ENCODE peak calls at places on chromosomes 4 and X, in five cellular contexts. W, X, P, V and E are unnamed samples.

GRCh38 chr4:39357002-39357401 is 9.2 kb downstream of the RFC1 start:
- DNase-seq in V (no peak), W (no peak), X (no peak), P (no peak), E (no peak)

GRCh38 chr4:13704761-13705160 is 77.2 kb upstream of the BOD1L1 start:
- DNase-seq in X (no peak), P (no peak), V (no peak), W (peak), E (no peak)

GRCh38 chr4:1417522-1418390 is 11.5 kb upstream of the NKX1-1 start:
- DNase-seq in P (no peak), X (no peak), V (peak), W (no peak), E (no peak)

GRCh38 chrX:22389544-22390243 is 117.0 kb downstream of the CBLL2 start:
- DNase-seq in P (no peak), W (peak), V (no peak), X (no peak), E (peak)

GRCh38 chrX:100296183-100296753 is 113.8 kb downstream of the PCDH19 start:
- DNase-seq in P (no peak), W (no peak), X (no peak), V (peak), E (no peak)

GRCh38 chr4:64271601-64272081 is 137.6 kb downstream of the TECRL start:
- DNase-seq in X (peak), W (peak), V (no peak), P (no peak), E (no peak)

GRCh38 chr4:972651-973424 is 531 bp downstream of the DGKQ start:
- DNase-seq in X (no peak), V (peak), P (peak), W (peak), E (no peak)

GRCh38 chr4:55635282-55635681 is 816 bp downstream of the NMU start:
- DNase-seq in X (peak), V (no peak), P (no peak), W (no peak), E (no peak)

GRCh38 chr4:8605289-8605688 is 12.7 kb downstream of the CPZ start:
- DNase-seq in X (no peak), P (no peak), W (no peak), V (peak), E (no peak)

GRCh38 chrX:2262679-2263055 is 238.1 kb downstream of the DHRSX start:
- DNase-seq in X (peak), P (no peak), W (no peak), V (no peak), E (no peak)

GRCh38 chr4:128353791-128354190 is 66.2 kb upstream of the PGRMC2 start:
- DNase-seq in X (no peak), W (no peak), P (no peak), V (no peak), E (no peak)

GRCh38 chrX:65871671-65872311 is 168.1 kb downstream of the VSIG4 start:
- DNase-seq in X (no peak), V (no peak), W (peak), P (peak), E (peak)

GRCh38 chrX:151790421-151791160 is 56.0 kb downstream of the CNGA2 start:
- DNase-seq in X (no peak), W (no peak), P (no peak), V (no peak), E (no peak)

GRCh38 chr4:107453987-107454386 is 266.0 kb downstream of the PAPSS1 start:
- DNase-seq in W (no peak), X (no peak), V (no peak), P (no peak), E (no peak)

GRCh38 chr4:121091941-121092340 is 19.6 kb upstream of the NDNF start:
- DNase-seq in P (no peak), X (no peak), W (no peak), V (no peak), E (no peak)

GRCh38 chr4:153122855-153123254 is 81.4 kb upstream of the TRIM2 start:
- DNase-seq in W (no peak), X (no peak), V (no peak), P (no peak), E (no peak)

GRCh38 chr4:7941111-7942018 is 1.7 kb upstream of the AFAP1 start:
- DNase-seq in V (no peak), W (no peak), X (no peak), P (no peak), E (no peak)

GRCh38 chrX:19865567-19866363 is 21.6 kb downstream of the SH3KBP1 start:
- DNase-seq in V (no peak), X (no peak), W (no peak), P (no peak), E (no peak)

GRCh38 chr4:176622251-176622968 is 170.3 kb downstream of the VEGFC start:
- DNase-seq in P (no peak), X (no peak), V (no peak), W (no peak), E (no peak)

GRCh38 chrX:153829549-153829798 is 870 bp downstream of the PDZD4 start:
- DNase-seq in W (no peak), X (no peak), V (no peak), P (no peak), E (no peak)

GRCh38 chr4:168304744-168305459 is 13.7 kb downstream of the DDX60 start:
- DNase-seq in W (peak), V (no peak), X (no peak), P (no peak), E (peak)

GRCh38 chr4:26055855-26056254 is 141.8 kb downstream of the SMIM20 start:
- DNase-seq in X (no peak), V (no peak), W (no peak), P (no peak), E (no peak)

GRCh38 chr4:164799410-164799809 is 45.5 kb downstream of the SMIM31 start:
- DNase-seq in W (no peak), V (no peak), X (no peak), P (no peak), E (no peak)

GRCh38 chr4:114599231-114600065 is 841 bp downstream of the UGT8 start:
- DNase-seq in P (peak), V (peak), W (peak), X (peak), E (no peak)

GRCh38 chrX:632391-633042 is 1.9 kb downstream of the SHOX start:
- DNase-seq in W (no peak), V (no peak), X (no peak), P (no peak), E (no peak)

GRCh38 chrX:630922-631496 is 418 bp downstream of the SHOX start:
- DNase-seq in W (no peak), X (no peak), P (no peak), V (no peak), E (no peak)

GRCh38 chrX:633655-634305 is 3.2 kb downstream of the SHOX start:
- DNase-seq in V (no peak), W (no peak), X (no peak), P (no peak), E (no peak)

GRCh38 chrX:634306-634958 is 3.8 kb downstream of the SHOX start:
- DNase-seq in V (no peak), W (no peak), X (no peak), P (no peak), E (no peak)

DNA sequence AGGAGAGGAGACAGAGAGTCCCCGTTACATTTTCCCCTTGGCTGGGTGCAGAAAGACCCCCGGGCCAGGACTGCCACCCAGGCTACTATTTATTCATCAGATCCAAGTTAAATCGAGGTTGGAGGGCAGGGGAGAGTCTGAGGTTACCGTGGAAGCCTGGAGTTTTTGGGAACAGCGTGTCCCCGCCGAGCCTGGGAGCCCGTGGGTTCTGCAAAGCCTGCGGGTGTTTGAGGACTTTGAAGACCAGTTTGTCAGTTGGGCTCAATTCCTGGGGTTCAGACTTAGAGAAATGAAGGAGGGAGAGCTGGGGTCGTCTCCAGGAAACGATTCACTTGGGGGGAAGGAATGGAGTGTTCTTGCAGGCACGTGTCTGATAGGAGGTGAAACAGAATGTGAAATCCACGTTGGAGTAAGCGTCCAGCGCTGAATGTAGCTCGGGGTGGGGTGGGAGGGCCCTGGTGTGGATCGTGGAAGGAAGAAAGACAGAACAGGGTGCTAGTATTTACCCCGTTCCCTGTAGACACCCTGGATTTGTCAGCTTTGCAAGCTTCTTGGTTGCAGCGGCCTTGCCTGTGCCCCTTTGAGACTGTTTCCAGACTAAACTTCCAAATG is 2.6 kb downstream of the SHOX start:
- DNase-seq in W (no peak), P (no peak), X (no peak), V (no peak), E (no peak)
- H3K27ac ChIP-seq in W (no peak), P (no peak), X (no peak), V (no peak), E (no peak)

GRCh38 chr4:6917445-6918241 is 8.0 kb downstream of the TBC1D14 start:
- DNase-seq in W (no peak), P (peak), X (no peak), V (peak), E (no peak)

GRCh38 chr4:6914448-6914847 is 4.8 kb downstream of the TBC1D14 start:
- DNase-seq in X (no peak), V (no peak), W (no peak), P (no peak), E (no peak)

GRCh38 chr4:6915041-6916005 is 5.7 kb downstream of the TBC1D14 start:
- DNase-seq in V (no peak), W (no peak), X (no peak), P (no peak), E (no peak)

GRCh38 chr4:6916587-6917444 is 7.2 kb downstream of the TBC1D14 start:
- DNase-seq in V (peak), X (no peak), W (peak), P (peak), E (no peak)

GRCh38 chr4:6916069-6916586 is 6.5 kb downstream of the TBC1D14 start:
- DNase-seq in X (no peak), W (no peak), P (peak), V (no peak), E (no peak)
- H3K27ac ChIP-seq in X (no peak), W (no peak), P (peak), V (peak), E (no peak)

GRCh38 chr4:111736516-111736915 is 408.7 kb upstream of the FAM241A start:
- DNase-seq in W (no peak), P (no peak), V (no peak), X (peak), E (no peak)
- H3K27ac ChIP-seq in W (no peak), P (no peak), V (no peak), X (peak), E (no peak)

DNA sequence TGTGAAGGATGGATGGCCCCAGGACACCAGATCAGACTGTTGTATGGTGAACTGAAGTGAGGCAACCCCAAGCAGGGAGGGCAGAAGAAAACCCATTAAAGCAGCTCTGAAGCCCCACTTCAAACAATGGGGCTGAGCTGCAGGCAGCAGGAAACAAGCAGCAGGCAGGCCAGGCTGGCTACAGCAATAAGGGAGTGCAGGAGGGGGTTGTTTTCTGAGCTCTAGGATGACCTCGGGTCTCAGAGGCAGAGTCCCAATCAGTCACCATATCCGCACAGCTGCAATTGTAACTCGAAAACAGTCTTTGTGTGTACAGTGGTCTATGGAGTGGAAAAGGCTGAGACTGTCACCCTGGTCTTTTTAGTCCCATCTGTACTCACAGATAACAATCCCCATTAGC is 90.4 kb downstream of the COL4A6 start:
- DNase-seq in P (no peak), W (no peak), V (no peak), X (peak), E (no peak)
- H3K27ac ChIP-seq in P (no peak), W (no peak), V (no peak), X (no peak), E (no peak)

GRCh38 chr4:185142563-185142910 is 529 bp upstream of the SLC25A4 start:
- DNase-seq in P (no peak), W (no peak), V (no peak), X (no peak), E (no peak)
- H3K27ac ChIP-seq in P (peak), W (no peak), V (peak), X (peak), E (no peak)

GRCh38 chrX:107629533-107629909 is 1.2 kb downstream of the PRPS1 start:
- DNase-seq in P (no peak), X (peak), W (peak), V (no peak), E (no peak)
- H3K27ac ChIP-seq in P (no peak), X (no peak), W (no peak), V (no peak), E (no peak)

DNA sequence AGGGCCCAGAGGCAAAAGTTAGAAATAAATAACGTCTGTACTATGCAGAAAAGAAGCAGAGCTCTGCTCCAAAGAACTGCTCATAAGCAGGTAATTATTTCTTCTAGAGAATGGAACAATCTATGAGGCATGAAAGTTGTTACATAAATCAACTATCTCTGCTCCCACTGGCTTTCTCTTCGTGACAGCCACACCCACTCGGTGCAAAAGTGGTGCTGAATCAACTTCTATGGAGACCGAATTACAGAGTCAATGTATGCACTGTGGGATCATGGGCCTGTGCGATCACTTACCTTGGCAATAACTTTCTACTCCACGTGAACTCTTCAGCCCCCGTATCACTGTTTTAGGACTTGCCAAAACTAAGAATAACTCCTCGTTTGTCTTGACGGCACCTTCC is 99.4 kb upstream of the ATXN3L start:
- DNase-seq in P (no peak), W (no peak), X (no peak), V (no peak), E (no peak)
- H3K27ac ChIP-seq in P (no peak), W (peak), X (no peak), V (no peak), E (peak)

DNA sequence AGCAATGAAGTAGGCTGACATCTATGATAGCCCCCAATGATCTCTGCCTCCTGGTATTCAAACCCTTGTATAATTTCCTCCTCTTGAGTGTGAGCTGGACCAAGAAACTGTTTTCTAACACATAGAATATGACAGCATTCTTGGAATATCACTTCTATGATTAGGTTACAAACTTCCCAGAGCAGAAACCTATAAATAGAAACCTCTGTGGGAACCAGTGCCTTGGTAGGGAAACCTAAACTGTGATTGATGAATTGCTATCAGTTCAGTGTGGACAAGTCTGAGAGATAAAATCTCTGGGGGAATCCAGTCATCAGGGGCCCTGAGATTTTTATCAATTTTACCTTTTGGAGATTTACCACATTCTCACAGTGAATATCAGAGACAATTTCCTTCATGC is 756.5 kb upstream of the AGA start:
- DNase-seq in P (no peak), W (no peak), V (no peak), X (peak), E (no peak)
- H3K27ac ChIP-seq in P (no peak), W (no peak), V (no peak), X (peak), E (no peak)

DNA sequence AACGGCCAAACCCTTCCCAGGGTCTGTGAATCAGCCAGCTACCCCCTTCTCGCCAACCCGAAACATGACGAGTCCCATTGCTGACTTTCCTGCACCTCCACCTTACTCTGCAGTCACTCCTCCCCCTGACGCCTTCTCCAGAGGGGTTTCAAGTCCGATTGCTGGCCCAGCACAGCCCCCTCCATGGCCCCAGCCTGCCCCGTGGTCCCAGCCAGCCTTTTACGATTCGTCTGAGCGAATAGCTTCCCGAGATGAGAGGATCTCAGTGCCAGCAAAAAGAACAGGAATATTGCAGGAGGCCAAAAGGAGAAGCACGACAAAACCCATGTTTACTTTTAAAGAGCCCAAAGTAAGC is 105.1 kb upstream of the MYOZ2 start:
- DNase-seq in V (no peak), P (no peak), X (no peak), W (no peak), E (no peak)
- H3K27ac ChIP-seq in V (no peak), P (peak), X (no peak), W (no peak), E (no peak)

GRCh38 chrX:112087545-112087944 is 5.0 kb upstream of the TRPC5 start:
- DNase-seq in V (no peak), W (no peak), P (no peak), X (no peak), E (no peak)
- H3K27ac ChIP-seq in V (no peak), W (no peak), P (no peak), X (no peak), E (no peak)